ENCODE peak calls at places on chromosomes 5 and 9, in nine cellular contexts. One of them, this sample, is unnamed.

GRCh38 chr9:130129425-130130061 is 42.7 kb upstream of the NCS1 start:
- DNase-seq in brain pericyte: no peak
- DNase-seq in HS-5: no peak
- DNase-seq in kidney glomerular epithelial cell: no peak
- DNase-seq in heart left ventricle: peak
- DNase-seq in aorta: no peak
- DNase-seq in nephron progenitor cell: no peak
- DNase-seq in activated T-helper 1 cell treated with Interleukin-2 at 50 U/mL for 16 hours: no peak
- DNase-seq in amygdala: no peak
- DNase-seq in this sample: no peak

GRCh38 chr5:773517-774264 is 10.8 kb downstream of the ZDHHC11B start:
- DNase-seq in amygdala: no peak
- DNase-seq in aorta: no peak
- DNase-seq in activated T-helper 1 cell treated with Interleukin-2 at 50 U/mL for 16 hours: no peak
- DNase-seq in brain pericyte: no peak
- DNase-seq in nephron progenitor cell: no peak
- DNase-seq in heart left ventricle: peak
- DNase-seq in HS-5: no peak
- DNase-seq in kidney glomerular epithelial cell: no peak
- DNase-seq in this sample: no peak

GRCh38 chr9:101566904-101567724 is 27.7 kb downstream of the PPP3R2 start:
- DNase-seq in kidney glomerular epithelial cell: no peak
- DNase-seq in amygdala: no peak
- DNase-seq in activated T-helper 1 cell treated with Interleukin-2 at 50 U/mL for 16 hours: no peak
- DNase-seq in aorta: no peak
- DNase-seq in nephron progenitor cell: peak
- DNase-seq in brain pericyte: no peak
- DNase-seq in HS-5: no peak
- DNase-seq in heart left ventricle: no peak
- DNase-seq in this sample: no peak

GRCh38 chr5:3346111-3346820 is 249.4 kb upstream of the IRX1 start:
- DNase-seq in kidney glomerular epithelial cell: no peak
- DNase-seq in nephron progenitor cell: no peak
- DNase-seq in HS-5: no peak
- DNase-seq in activated T-helper 1 cell treated with Interleukin-2 at 50 U/mL for 16 hours: no peak
- DNase-seq in brain pericyte: no peak
- DNase-seq in heart left ventricle: peak
- DNase-seq in aorta: no peak
- DNase-seq in amygdala: no peak
- DNase-seq in this sample: no peak

GRCh38 chr5:79845448-79846197 is 145.4 kb downstream of the MTX3 start:
- DNase-seq in activated T-helper 1 cell treated with Interleukin-2 at 50 U/mL for 16 hours: no peak
- DNase-seq in heart left ventricle: no peak
- DNase-seq in amygdala: no peak
- DNase-seq in kidney glomerular epithelial cell: peak
- DNase-seq in nephron progenitor cell: no peak
- DNase-seq in brain pericyte: no peak
- DNase-seq in HS-5: peak
- DNase-seq in aorta: no peak
- DNase-seq in this sample: no peak

GRCh38 chr9:134304712-134305111 is 21.5 kb upstream of the RXRA start:
- DNase-seq in brain pericyte: no peak
- DNase-seq in heart left ventricle: no peak
- DNase-seq in kidney glomerular epithelial cell: no peak
- DNase-seq in amygdala: no peak
- DNase-seq in aorta: peak
- DNase-seq in HS-5: no peak
- DNase-seq in nephron progenitor cell: no peak
- DNase-seq in activated T-helper 1 cell treated with Interleukin-2 at 50 U/mL for 16 hours: no peak
- DNase-seq in this sample: peak

GRCh38 chr9:13786131-13786530 is 506.6 kb upstream of the MPDZ start:
- DNase-seq in HS-5: no peak
- DNase-seq in kidney glomerular epithelial cell: no peak
- DNase-seq in nephron progenitor cell: no peak
- DNase-seq in aorta: peak
- DNase-seq in activated T-helper 1 cell treated with Interleukin-2 at 50 U/mL for 16 hours: no peak
- DNase-seq in amygdala: no peak
- DNase-seq in heart left ventricle: peak
- DNase-seq in brain pericyte: no peak
- DNase-seq in this sample: no peak

GRCh38 chr9:7936201-7936600 is 136.6 kb upstream of the DMAC1 start:
- DNase-seq in heart left ventricle: no peak
- DNase-seq in HS-5: no peak
- DNase-seq in brain pericyte: no peak
- DNase-seq in aorta: peak
- DNase-seq in nephron progenitor cell: no peak
- DNase-seq in activated T-helper 1 cell treated with Interleukin-2 at 50 U/mL for 16 hours: no peak
- DNase-seq in amygdala: no peak
- DNase-seq in kidney glomerular epithelial cell: no peak
- DNase-seq in this sample: no peak

GRCh38 chr9:35954942-35955546 is 2.9 kb downstream of the OR2S2 start:
- DNase-seq in heart left ventricle: no peak
- DNase-seq in nephron progenitor cell: peak
- DNase-seq in brain pericyte: peak
- DNase-seq in HS-5: peak
- DNase-seq in amygdala: no peak
- DNase-seq in kidney glomerular epithelial cell: peak
- DNase-seq in activated T-helper 1 cell treated with Interleukin-2 at 50 U/mL for 16 hours: peak
- DNase-seq in aorta: no peak
- DNase-seq in this sample: peak

GRCh38 chr5:181260720-181261319 is at the start of gene TRIM52:
- DNase-seq in amygdala: no peak
- DNase-seq in activated T-helper 1 cell treated with Interleukin-2 at 50 U/mL for 16 hours: peak
- DNase-seq in kidney glomerular epithelial cell: no peak
- DNase-seq in HS-5: peak
- DNase-seq in nephron progenitor cell: peak
- DNase-seq in brain pericyte: peak
- DNase-seq in heart left ventricle: peak
- DNase-seq in aorta: peak
- DNase-seq in this sample: no peak

GRCh38 chr9:91034976-91035824 is 233.6 kb downstream of the SYK start:
- DNase-seq in amygdala: no peak
- DNase-seq in HS-5: no peak
- DNase-seq in heart left ventricle: no peak
- DNase-seq in nephron progenitor cell: no peak
- DNase-seq in brain pericyte: no peak
- DNase-seq in aorta: no peak
- DNase-seq in activated T-helper 1 cell treated with Interleukin-2 at 50 U/mL for 16 hours: no peak
- DNase-seq in kidney glomerular epithelial cell: no peak
- DNase-seq in this sample: no peak

GRCh38 chr5:149257875-149258705 is 13.6 kb upstream of the AFAP1L1 start:
- DNase-seq in nephron progenitor cell: no peak
- DNase-seq in kidney glomerular epithelial cell: peak
- DNase-seq in activated T-helper 1 cell treated with Interleukin-2 at 50 U/mL for 16 hours: no peak
- DNase-seq in heart left ventricle: no peak
- DNase-seq in amygdala: no peak
- DNase-seq in aorta: no peak
- DNase-seq in brain pericyte: no peak
- DNase-seq in HS-5: peak
- DNase-seq in this sample: no peak

GRCh38 chr5:67896312-67896985 is 319.1 kb upstream of the PIK3R1 start:
- DNase-seq in aorta: no peak
- DNase-seq in kidney glomerular epithelial cell: no peak
- DNase-seq in HS-5: no peak
- DNase-seq in activated T-helper 1 cell treated with Interleukin-2 at 50 U/mL for 16 hours: no peak
- DNase-seq in brain pericyte: no peak
- DNase-seq in amygdala: no peak
- DNase-seq in heart left ventricle: no peak
- DNase-seq in nephron progenitor cell: no peak
- DNase-seq in this sample: no peak

GRCh38 chr9:133148351-133149129 is 15.2 kb downstream of the GBGT1 start:
- DNase-seq in amygdala: no peak
- DNase-seq in activated T-helper 1 cell treated with Interleukin-2 at 50 U/mL for 16 hours: peak
- DNase-seq in kidney glomerular epithelial cell: no peak
- DNase-seq in aorta: peak
- DNase-seq in brain pericyte: no peak
- DNase-seq in heart left ventricle: peak
- DNase-seq in HS-5: no peak
- DNase-seq in nephron progenitor cell: peak
- DNase-seq in this sample: no peak

GRCh38 chr9:72894342-72894741 is 58.5 kb downstream of the ALDH1A1 start:
- DNase-seq in activated T-helper 1 cell treated with Interleukin-2 at 50 U/mL for 16 hours: no peak
- DNase-seq in kidney glomerular epithelial cell: no peak
- DNase-seq in aorta: no peak
- DNase-seq in HS-5: peak
- DNase-seq in heart left ventricle: no peak
- DNase-seq in brain pericyte: no peak
- DNase-seq in amygdala: no peak
- DNase-seq in nephron progenitor cell: no peak
- DNase-seq in this sample: no peak

GRCh38 chr9:91282292-91282691 is 79.4 kb downstream of the AUH start:
- DNase-seq in HS-5: no peak
- DNase-seq in aorta: no peak
- DNase-seq in brain pericyte: no peak
- DNase-seq in kidney glomerular epithelial cell: no peak
- DNase-seq in heart left ventricle: no peak
- DNase-seq in nephron progenitor cell: no peak
- DNase-seq in activated T-helper 1 cell treated with Interleukin-2 at 50 U/mL for 16 hours: no peak
- DNase-seq in amygdala: no peak
- DNase-seq in this sample: no peak

GRCh38 chr9:99040911-99041582 is 63.9 kb upstream of the TGFBR1 start:
- DNase-seq in aorta: no peak
- DNase-seq in activated T-helper 1 cell treated with Interleukin-2 at 50 U/mL for 16 hours: no peak
- DNase-seq in amygdala: no peak
- DNase-seq in HS-5: peak
- DNase-seq in kidney glomerular epithelial cell: peak
- DNase-seq in brain pericyte: no peak
- DNase-seq in heart left ventricle: no peak
- DNase-seq in nephron progenitor cell: no peak
- DNase-seq in this sample: no peak

GRCh38 chr5:88190106-88190834 is 78.4 kb downstream of the TMEM161B start:
- DNase-seq in HS-5: no peak
- DNase-seq in kidney glomerular epithelial cell: no peak
- DNase-seq in heart left ventricle: no peak
- DNase-seq in activated T-helper 1 cell treated with Interleukin-2 at 50 U/mL for 16 hours: no peak
- DNase-seq in brain pericyte: no peak
- DNase-seq in nephron progenitor cell: no peak
- DNase-seq in amygdala: no peak
- DNase-seq in aorta: no peak
- DNase-seq in this sample: no peak

GRCh38 chr9:16727452-16728127 is 142.9 kb downstream of the BNC2 start:
- DNase-seq in nephron progenitor cell: no peak
- DNase-seq in brain pericyte: no peak
- DNase-seq in amygdala: no peak
- DNase-seq in activated T-helper 1 cell treated with Interleukin-2 at 50 U/mL for 16 hours: no peak
- DNase-seq in HS-5: no peak
- DNase-seq in aorta: no peak
- DNase-seq in kidney glomerular epithelial cell: peak
- DNase-seq in heart left ventricle: no peak
- DNase-seq in this sample: no peak

This sample was measured in NCI-H2107.